ENCODE peak calls at places on chromosomes 6 and 20, in four cellular contexts. One of them, this sample, is unnamed.

GRCh38 chr20:60363698-60364097 is 405.5 kb downstream of the CDH26 start:
- DNase-seq in psoas muscle: no peak
- DNase-seq in hepatocyte: no peak
- DNase-seq in right atrium auricular region: no peak
- DNase-seq in this sample: no peak

GRCh38 chr6:111753573-111753972 is 119.7 kb downstream of the FYN start:
- DNase-seq in psoas muscle: no peak
- DNase-seq in hepatocyte: no peak
- DNase-seq in right atrium auricular region: no peak
- DNase-seq in this sample: no peak

GRCh38 chr20:40333591-40333990 is 355.4 kb downstream of the MAFB start:
- DNase-seq in psoas muscle: no peak
- DNase-seq in hepatocyte: no peak
- DNase-seq in right atrium auricular region: no peak
- DNase-seq in this sample: no peak

GRCh38 chr6:7922596-7922995 is 12.0 kb upstream of the TXNDC5 start:
- DNase-seq in psoas muscle: no peak
- DNase-seq in hepatocyte: no peak
- DNase-seq in right atrium auricular region: no peak
- DNase-seq in this sample: no peak

GRCh38 chr20:31674895-31675827 is 37.4 kb downstream of the COX4I2 start:
- DNase-seq in psoas muscle: peak
- DNase-seq in hepatocyte: no peak
- DNase-seq in right atrium auricular region: peak
- DNase-seq in this sample: no peak

GRCh38 chr6:70396796-70397729 is 16.2 kb upstream of the FAM135A start:
- DNase-seq in psoas muscle: no peak
- DNase-seq in hepatocyte: no peak
- DNase-seq in right atrium auricular region: no peak
- DNase-seq in this sample: no peak

GRCh38 chr20:12179692-12180091 is 262.0 kb downstream of the BTBD3 start:
- DNase-seq in psoas muscle: no peak
- DNase-seq in hepatocyte: no peak
- DNase-seq in right atrium auricular region: no peak
- DNase-seq in this sample: no peak

GRCh38 chr20:9467995-9468394 is 46.4 kb upstream of the LAMP5 start:
- DNase-seq in psoas muscle: no peak
- DNase-seq in hepatocyte: no peak
- DNase-seq in right atrium auricular region: no peak
- DNase-seq in this sample: no peak

GRCh38 chr20:59770851-59771250 is 162.6 kb downstream of the SYCP2 start:
- DNase-seq in psoas muscle: no peak
- DNase-seq in hepatocyte: no peak
- DNase-seq in right atrium auricular region: no peak
- DNase-seq in this sample: no peak

GRCh38 chr20:4247898-4248858 is 232.8 kb upstream of the RNF24 start:
- DNase-seq in psoas muscle: no peak
- DNase-seq in hepatocyte: no peak
- DNase-seq in right atrium auricular region: no peak
- DNase-seq in this sample: no peak

GRCh38 chr6:120871416-120872261 is 462.6 kb downstream of the TBC1D32 start:
- DNase-seq in psoas muscle: no peak
- DNase-seq in hepatocyte: no peak
- DNase-seq in right atrium auricular region: no peak
- DNase-seq in this sample: no peak

GRCh38 chr20:33656783-33657703 is 5.1 kb upstream of the C20orf144 start:
- DNase-seq in psoas muscle: no peak
- DNase-seq in hepatocyte: no peak
- DNase-seq in right atrium auricular region: no peak
- DNase-seq in this sample: no peak

GRCh38 chr6:20044883-20045282 is 167.4 kb downstream of the MBOAT1 start:
- DNase-seq in psoas muscle: no peak
- DNase-seq in hepatocyte: no peak
- DNase-seq in right atrium auricular region: no peak
- DNase-seq in this sample: no peak

GRCh38 chr6:138387577-138388368 is 10.1 kb downstream of the SMIM28 start:
- DNase-seq in psoas muscle: no peak
- DNase-seq in hepatocyte: no peak
- DNase-seq in right atrium auricular region: no peak
- DNase-seq in this sample: no peak

DNA sequence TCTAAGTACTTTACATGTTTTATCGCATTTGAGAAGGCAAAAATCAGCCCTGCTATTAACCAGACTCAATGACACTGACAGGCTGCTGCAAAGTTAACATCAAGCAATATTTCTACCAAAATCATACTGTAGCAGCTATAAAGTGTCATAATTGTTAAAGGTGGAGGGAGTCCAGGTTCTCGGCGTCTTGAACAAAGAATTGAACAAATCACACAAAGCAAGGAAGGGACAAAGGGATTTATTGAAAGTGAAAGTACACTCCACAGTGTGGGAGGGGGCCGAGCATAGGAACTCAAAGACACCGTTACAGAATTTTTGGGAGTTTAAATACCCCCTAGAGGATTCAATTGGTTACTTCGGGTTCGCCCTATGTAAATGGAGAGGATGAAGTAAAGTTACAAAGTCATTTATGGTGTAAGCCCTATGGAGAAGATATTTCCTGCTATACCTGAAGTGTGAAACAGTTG is 12.9 kb upstream of the ZNF391 start:
- DNase-seq in psoas muscle: no peak
- DNase-seq in hepatocyte: peak
- DNase-seq in right atrium auricular region: no peak
- DNase-seq in this sample: no peak
- TF ChIP-seq CTCF in psoas muscle: no peak
- TF ChIP-seq CTCF in hepatocyte: no peak
- TF ChIP-seq CTCF in right atrium auricular region: no peak
- TF ChIP-seq CTCF in this sample: no peak

GRCh38 chr6:72623808-72624207 is 1.9 kb downstream of the KCNQ5 start:
- DNase-seq in psoas muscle: no peak
- DNase-seq in hepatocyte: no peak
- DNase-seq in right atrium auricular region: no peak
- DNase-seq in this sample: no peak

GRCh38 chr6:72621243-72622093 is at the start of gene KCNQ5:
- DNase-seq in psoas muscle: peak
- DNase-seq in hepatocyte: peak
- DNase-seq in right atrium auricular region: no peak
- DNase-seq in this sample: no peak

GRCh38 chr6:72626126-72626525 is 4.3 kb downstream of the KCNQ5 start:
- DNase-seq in psoas muscle: no peak
- DNase-seq in hepatocyte: no peak
- DNase-seq in right atrium auricular region: no peak
- DNase-seq in this sample: no peak

GRCh38 chr6:72622094-72622540 is 253 bp downstream of the KCNQ5 start:
- DNase-seq in psoas muscle: peak
- DNase-seq in hepatocyte: peak
- DNase-seq in right atrium auricular region: no peak
- DNase-seq in this sample: no peak

GRCh38 chr6:72624557-72625160 is 2.8 kb downstream of the KCNQ5 start:
- DNase-seq in psoas muscle: no peak
- DNase-seq in hepatocyte: peak
- DNase-seq in right atrium auricular region: no peak
- DNase-seq in this sample: no peak
- H3K4me3 ChIP-seq in psoas muscle: peak
- H3K4me3 ChIP-seq in hepatocyte: no peak
- H3K4me3 ChIP-seq in right atrium auricular region: no peak
- H3K4me3 ChIP-seq in this sample: no peak

DNA sequence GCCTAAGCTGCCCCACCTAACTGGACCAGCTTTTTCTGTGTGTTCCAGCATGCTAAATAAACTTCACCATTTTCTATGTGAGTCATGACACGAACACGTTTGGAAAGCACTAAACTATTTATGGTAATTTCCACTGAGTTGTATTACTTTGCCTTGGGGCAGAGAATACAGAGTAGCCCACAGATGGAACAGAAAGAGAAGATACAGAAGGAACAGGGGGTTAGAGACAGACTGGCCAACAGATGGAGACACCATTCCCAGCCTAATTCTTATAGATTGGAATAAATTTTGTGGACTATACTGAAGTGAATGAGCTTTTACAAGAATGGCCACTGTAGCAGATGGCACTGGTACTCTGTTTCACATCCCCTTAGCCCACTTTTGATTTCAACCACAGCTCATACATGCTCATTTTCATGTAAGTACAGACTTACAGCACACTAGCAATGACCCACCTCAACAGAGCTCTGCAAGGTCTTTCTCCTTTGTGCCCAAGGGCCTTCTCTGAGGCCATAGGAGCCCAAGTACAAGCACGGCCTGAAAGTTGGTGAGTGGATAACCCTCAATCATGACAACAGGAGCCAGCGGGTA is 13.1 kb upstream of the NT5DC1 start:
- DNase-seq in psoas muscle: no peak
- DNase-seq in hepatocyte: peak
- DNase-seq in right atrium auricular region: no peak
- DNase-seq in this sample: no peak
- TF ChIP-seq CTCF in psoas muscle: no peak
- TF ChIP-seq CTCF in hepatocyte: no peak
- TF ChIP-seq CTCF in right atrium auricular region: no peak
- TF ChIP-seq CTCF in this sample: peak

DNA sequence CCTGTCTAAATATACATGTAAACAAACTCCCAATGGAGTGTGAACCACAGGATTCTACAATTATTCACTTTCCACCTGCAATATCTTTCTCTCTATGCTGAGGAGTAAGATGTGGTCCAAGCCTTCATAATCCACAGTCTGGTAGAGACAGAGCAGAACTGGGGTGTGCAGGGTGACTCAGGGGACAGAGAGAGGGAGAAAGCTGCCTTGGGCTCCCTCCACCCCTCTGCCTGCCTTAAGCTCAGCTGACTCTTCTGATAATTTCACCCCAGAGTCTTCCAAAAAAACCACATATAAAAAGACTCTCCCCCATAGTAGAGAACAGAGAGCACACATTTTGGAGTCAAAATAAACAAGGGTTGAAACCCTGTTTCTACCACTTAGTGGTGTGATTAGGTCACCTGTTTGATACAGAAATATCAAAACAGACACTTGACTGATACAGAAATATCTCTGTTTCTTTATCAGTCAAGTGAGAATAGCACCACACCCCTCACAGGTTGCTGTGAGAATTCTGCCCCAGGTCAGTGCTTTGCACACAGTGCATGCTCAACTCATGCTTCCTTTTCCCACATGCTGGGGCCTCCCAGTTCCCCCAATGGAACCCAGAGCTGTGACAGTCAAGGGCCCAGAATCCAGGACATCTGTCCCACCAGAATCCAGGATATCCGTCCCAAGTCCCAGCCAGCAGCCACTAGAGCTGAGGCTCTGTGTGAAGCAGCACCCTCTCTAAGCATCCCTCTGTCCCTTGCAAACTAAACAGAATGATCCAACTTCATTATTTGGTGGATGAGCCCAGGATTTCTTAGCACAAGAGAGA is 1.3 kb downstream of the TREML2 start:
- DNase-seq in psoas muscle: no peak
- DNase-seq in hepatocyte: no peak
- DNase-seq in right atrium auricular region: no peak
- DNase-seq in this sample: no peak
- H3K4me3 ChIP-seq in psoas muscle: no peak
- H3K4me3 ChIP-seq in hepatocyte: no peak
- H3K4me3 ChIP-seq in right atrium auricular region: no peak
- H3K4me3 ChIP-seq in this sample: no peak

DNA sequence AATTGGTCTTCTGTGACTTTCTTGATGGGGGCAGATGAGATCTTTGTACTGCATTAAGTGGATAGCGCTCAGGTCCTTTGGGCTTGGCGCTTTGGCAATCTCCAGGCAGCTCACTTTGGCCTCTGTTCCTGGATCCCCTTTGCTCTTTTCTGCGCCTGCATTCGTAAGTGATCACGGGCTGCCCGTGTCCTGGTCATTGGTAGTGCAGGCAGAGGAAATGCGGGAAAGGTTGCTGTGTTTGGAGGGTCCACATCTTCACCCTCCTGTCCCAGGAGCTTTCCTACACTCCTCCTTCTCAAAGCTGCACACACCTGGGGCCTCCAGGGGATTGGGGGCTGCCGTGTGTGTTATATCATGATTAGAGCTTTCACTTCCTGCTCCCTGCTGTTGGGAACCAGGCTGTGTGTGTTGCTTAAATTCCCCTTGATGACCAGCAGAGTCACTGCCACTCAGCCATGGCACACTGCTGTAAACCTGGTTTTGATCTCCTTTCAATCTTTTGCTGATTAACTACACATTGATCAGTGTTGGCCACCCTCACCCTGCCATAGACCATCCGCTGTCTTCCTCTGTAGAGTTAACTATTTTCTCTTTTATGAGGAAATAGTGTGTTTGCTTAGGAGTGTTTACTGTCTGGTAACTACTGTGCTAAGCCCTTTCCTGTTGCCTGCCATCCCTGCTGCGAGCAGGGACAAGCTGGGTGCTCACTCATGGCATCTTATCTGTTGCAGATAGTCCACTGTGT is 13.0 kb upstream of the SNHG17 start:
- DNase-seq in psoas muscle: no peak
- DNase-seq in hepatocyte: no peak
- DNase-seq in right atrium auricular region: no peak
- DNase-seq in this sample: no peak
- TF ChIP-seq CTCF in psoas muscle: no peak
- TF ChIP-seq CTCF in hepatocyte: no peak
- TF ChIP-seq CTCF in right atrium auricular region: no peak
- TF ChIP-seq CTCF in this sample: no peak

GRCh38 chr6:125922322-125922860 is 34.2 kb upstream of the HINT3 start:
- DNase-seq in psoas muscle: no peak
- DNase-seq in hepatocyte: no peak
- DNase-seq in right atrium auricular region: no peak
- DNase-seq in this sample: no peak

GRCh38 chr6:125923371-125923877 is 33.1 kb upstream of the HINT3 start:
- DNase-seq in psoas muscle: no peak
- DNase-seq in hepatocyte: no peak
- DNase-seq in right atrium auricular region: no peak
- DNase-seq in this sample: no peak

GRCh38 chr6:125918681-125919566 is 37.6 kb upstream of the HINT3 start:
- DNase-seq in psoas muscle: no peak
- DNase-seq in hepatocyte: peak
- DNase-seq in right atrium auricular region: peak
- DNase-seq in this sample: peak

GRCh38 chr6:125918230-125918629 is 38.3 kb upstream of the HINT3 start:
- DNase-seq in psoas muscle: no peak
- DNase-seq in hepatocyte: no peak
- DNase-seq in right atrium auricular region: no peak
- DNase-seq in this sample: no peak

GRCh38 chr6:125919618-125920017 is 37.0 kb upstream of the HINT3 start:
- DNase-seq in psoas muscle: no peak
- DNase-seq in hepatocyte: no peak
- DNase-seq in right atrium auricular region: no peak
- DNase-seq in this sample: no peak
- H3K4me3 ChIP-seq in psoas muscle: peak
- H3K4me3 ChIP-seq in hepatocyte: no peak
- H3K4me3 ChIP-seq in right atrium auricular region: peak
- H3K4me3 ChIP-seq in this sample: peak

DNA sequence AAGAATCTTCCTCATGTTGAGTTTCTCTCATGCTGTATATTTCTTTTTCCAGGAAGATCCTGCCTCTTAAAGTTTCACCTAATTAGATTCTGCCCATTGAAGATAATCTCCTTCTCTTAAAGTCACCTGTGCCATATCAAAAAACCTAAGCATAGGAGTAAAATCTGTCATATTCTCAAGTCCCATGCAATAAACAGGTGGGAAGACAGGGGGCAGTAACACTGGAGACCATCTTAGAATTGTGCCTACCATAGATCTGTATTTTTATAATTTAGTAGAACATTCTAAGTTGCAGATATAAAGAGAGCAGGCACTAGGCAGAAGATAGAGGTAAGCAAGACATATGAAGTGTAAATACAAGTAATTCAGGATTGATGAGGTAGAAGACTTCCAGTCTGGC is 763.5 kb upstream of the MANEA start:
- DNase-seq in psoas muscle: no peak
- DNase-seq in hepatocyte: no peak
- DNase-seq in right atrium auricular region: no peak
- DNase-seq in this sample: no peak
- TF ChIP-seq CTCF in psoas muscle: no peak
- TF ChIP-seq CTCF in hepatocyte: no peak
- TF ChIP-seq CTCF in right atrium auricular region: no peak
- TF ChIP-seq CTCF in this sample: no peak